ENCODE peak calls at places on chromosomes 11 and 22, in eight cellular contexts. W is lung; K is Peyer's patch; X is stomach; R is right atrium auricular region; Y is psoas muscle; T is body of pancreas; S is CD4-positive, alpha-beta T cell. B is an unnamed sample. For H3K27me3, the result is how much of the 10 kb centered on the place peaks cover.

GRCh38 chr22:27686534-27686933 is 115.0 kb downstream of the MN1 start:
- DNase-seq in Y (peak), S (no peak), K (no peak), X (peak), R (peak), W (no peak), T (peak), B (peak)

GRCh38 chr11:119099707-119100106 is 1.9 kb downstream of the DPAGT1 start:
- DNase-seq in S (no peak), Y (no peak), K (no peak), W (no peak), X (no peak), T (no peak), R (no peak), B (no peak)

GRCh38 chr11:114026355-114026754 is 33.2 kb upstream of the ZBTB16 start:
- DNase-seq in K (no peak), X (no peak), Y (no peak), T (no peak), S (no peak), W (no peak), R (no peak), B (no peak)

GRCh38 chr11:72226701-72227100 is 2.1 kb downstream of the INPPL1 start:
- DNase-seq in S (no peak), X (peak), Y (no peak), T (no peak), K (no peak), W (peak), R (no peak), B (no peak)

GRCh38 chr11:72263363-72263762 is 19.4 kb upstream of the PHOX2A start:
- DNase-seq in X (no peak), K (no peak), R (no peak), Y (no peak), W (no peak), T (no peak), S (no peak), B (no peak)

GRCh38 chr22:39136317-39136716 is 16.2 kb downstream of the CBX7 start:
- DNase-seq in T (no peak), K (no peak), Y (no peak), R (no peak), X (no peak), W (no peak), S (no peak), B (no peak)

GRCh38 chr11:126529037-126529436 is 173.6 kb downstream of the ST3GAL4 start:
- DNase-seq in R (no peak), S (no peak), W (no peak), K (peak), T (no peak), Y (no peak), X (no peak), B (no peak)

GRCh38 chr11:119433369-119433749 is 10.4 kb upstream of the THY1 start:
- DNase-seq in R (no peak), T (no peak), W (no peak), X (no peak), K (no peak), S (no peak), Y (no peak), B (no peak)

GRCh38 chr22:43515411-43515810 is 103.6 kb downstream of the MPPED1 start:
- DNase-seq in X (no peak), K (no peak), T (no peak), S (no peak), R (no peak), Y (no peak), W (no peak), B (no peak)

GRCh38 chr22:22201185-22201924 is 43.2 kb upstream of the VPREB1 start:
- DNase-seq in X (peak), R (no peak), T (peak), Y (no peak), K (no peak), S (peak), W (no peak), B (peak)

GRCh38 chr22:27970596-27971220 is 51.7 kb upstream of the PITPNB start:
- DNase-seq in R (no peak), X (no peak), Y (no peak), S (no peak), K (no peak), T (no peak), W (no peak), B (no peak)

GRCh38 chr11:130174642-130175041 is 15.1 kb downstream of the ST14 start:
- DNase-seq in W (no peak), X (no peak), K (no peak), R (no peak), Y (no peak), S (no peak), T (no peak), B (no peak)

GRCh38 chr11:129061466-129062194 is 119.0 kb upstream of the TP53AIP1 start:
- DNase-seq in X (no peak), T (no peak), S (no peak), R (no peak), Y (no peak), K (no peak), W (no peak), B (no peak)

GRCh38 chr11:83827520-83827919 is 541.4 kb upstream of the CCDC90B start:
- DNase-seq in W (no peak), T (no peak), S (no peak), Y (no peak), R (no peak), K (no peak), X (no peak), B (no peak)

GRCh38 chr11:35583126-35583525 is 35.1 kb upstream of the FJX1 start:
- DNase-seq in Y (no peak), R (no peak), K (no peak), X (no peak), W (no peak), S (no peak), T (no peak), B (no peak)

GRCh38 chr22:41910050-41910598 is 4.8 kb downstream of the SHISA8 start:
- DNase-seq in K (no peak), W (no peak), S (no peak), X (no peak), T (peak), Y (no peak), R (no peak), B (peak)

GRCh38 chr11:43976863-43977262 is 34.4 kb downstream of the C11orf96 start:
- DNase-seq in T (no peak), R (no peak), Y (no peak), S (no peak), K (no peak), X (no peak), W (no peak), B (no peak)

GRCh38 chr11:10498022-10498400 is 42.9 kb downstream of the AMPD3 start:
- DNase-seq in R (peak), Y (no peak), K (no peak), X (no peak), W (peak), T (no peak), S (no peak), B (no peak)

GRCh38 chr22:30282616-30283046 is 6.7 kb downstream of the CASTOR1 start:
- DNase-seq in T (no peak), Y (no peak), K (no peak), R (no peak), W (no peak), X (no peak), S (no peak), B (no peak)

GRCh38 chr11:7971846-7972245 is 6.6 kb upstream of the NLRP10 start:
- DNase-seq in X (no peak), R (no peak), S (no peak), T (no peak), Y (no peak), K (no peak), W (no peak), B (no peak)

GRCh38 chr11:10261821-10262220 is 32.2 kb downstream of the SBF2 start:
- DNase-seq in T (no peak), S (no peak), Y (no peak), W (no peak), K (no peak), X (no peak), R (no peak), B (no peak)

GRCh38 chr11:8206251-8207079 is 37.6 kb upstream of the RIC3 start:
- DNase-seq in W (no peak), Y (no peak), X (peak), K (no peak), T (peak), S (no peak), R (no peak), B (peak)

GRCh38 chr11:64186205-64187165 is 514 bp downstream of the STIP1 start:
- DNase-seq in Y (no peak), X (no peak), R (no peak), K (no peak), W (no peak), T (peak), S (peak), B (no peak)

GRCh38 chr11:97743205-97743742 is 1277.5 kb upstream of the CNTN5 start:
- DNase-seq in K (no peak), T (no peak), Y (no peak), R (no peak), X (no peak), W (no peak), S (no peak), B (no peak)

GRCh38 chr22:49417833-49418232 is 409.8 kb downstream of the BRD1 start:
- DNase-seq in S (no peak), T (no peak), Y (no peak), W (no peak), X (no peak), R (no peak), K (no peak), B (no peak)

GRCh38 chr22:26226538-26227297 is 57.5 kb downstream of the SEZ6L start:
- DNase-seq in S (no peak), X (no peak), K (no peak), R (no peak), T (no peak), Y (no peak), W (no peak), B (no peak)

GRCh38 chr11:31582697-31583096 is 73.1 kb downstream of the ELP4 start:
- DNase-seq in X (no peak), R (no peak), W (no peak), Y (no peak), K (no peak), T (no peak), S (no peak), B (no peak)
- H3K27ac ChIP-seq in X (no peak), R (no peak), W (no peak), Y (no peak), K (no peak), T (no peak), S (no peak), B (no peak)

GRCh38 chr11:94769897-94770296 is 1.7 kb downstream of the AMOTL1 start:
- DNase-seq in R (no peak), S (no peak), X (no peak), Y (peak), K (no peak), W (no peak), T (peak), B (no peak)
- H3K27me3 ChIP-seq in R (under half), S (half or more), X (under half), Y (under half), K (under half), W (under half), T (under half), B (under half)

GRCh38 chr11:34502949-34503348 is 10.6 kb downstream of the ELF5 start:
- DNase-seq in Y (no peak), K (no peak), W (no peak), R (no peak), X (no peak), S (no peak), T (no peak), B (no peak)
- TF ChIP-seq CTCF in Y (no peak), K (no peak), W (no peak), R (no peak), X (no peak), S (no peak), T (no peak), B (no peak)

DNA sequence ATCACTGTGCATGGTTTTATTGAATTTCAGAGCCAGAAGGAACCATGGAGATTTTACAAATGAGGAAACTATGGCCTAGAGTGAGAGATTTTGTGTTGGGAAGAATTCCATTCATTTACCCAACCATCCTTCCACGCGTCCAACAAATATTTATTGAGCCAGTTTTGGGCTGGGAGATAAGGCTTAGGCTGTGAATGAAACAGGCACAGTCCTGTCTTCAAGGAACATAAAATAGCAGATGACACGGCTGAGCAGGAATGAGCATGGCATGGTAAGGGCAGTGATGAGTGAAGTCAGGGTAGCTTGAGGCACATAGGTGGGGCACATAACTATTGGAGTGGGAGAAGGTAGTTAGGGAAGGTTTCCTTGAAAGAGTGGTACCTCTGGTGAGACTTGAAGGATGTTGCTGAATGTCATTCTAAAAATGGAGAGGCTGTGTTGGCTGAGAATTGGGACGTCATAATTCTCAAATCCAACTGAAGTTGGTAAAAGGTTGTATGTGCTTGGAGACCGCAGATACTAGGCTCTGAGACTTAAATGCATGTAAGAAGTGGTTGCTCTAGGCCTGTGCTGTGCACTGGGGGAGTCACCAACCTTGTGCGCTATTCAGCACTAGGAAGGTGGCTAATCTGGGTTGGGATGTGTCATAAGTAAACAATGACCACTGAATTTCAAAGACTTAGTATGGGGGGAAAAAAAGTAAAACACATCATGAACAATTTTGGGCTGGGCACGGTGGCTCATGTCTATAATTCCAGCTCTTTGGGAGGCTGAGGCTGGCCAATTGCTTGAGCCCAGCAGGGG is 51.8 kb downstream of the TEAD1 start:
- DNase-seq in X (no peak), S (no peak), Y (no peak), T (no peak), W (no peak), K (no peak), R (no peak), B (no peak)
- H3K27ac ChIP-seq in X (no peak), S (no peak), Y (peak), T (peak), W (no peak), K (no peak), R (no peak), B (no peak)

GRCh38 chr11:120689591-120689990 is 178.0 kb downstream of the GRIK4 start:
- DNase-seq in T (no peak), X (no peak), Y (no peak), R (no peak), W (no peak), S (no peak), K (no peak), B (no peak)

GRCh38 chr11:120682866-120683265 is 171.3 kb downstream of the GRIK4 start:
- DNase-seq in S (no peak), X (no peak), Y (no peak), K (no peak), R (no peak), T (no peak), W (no peak), B (no peak)

GRCh38 chr11:120690406-120690805 is 178.9 kb downstream of the GRIK4 start:
- DNase-seq in S (no peak), T (no peak), Y (no peak), R (no peak), W (no peak), K (no peak), X (no peak), B (no peak)

GRCh38 chr11:120686516-120686915 is 175.0 kb downstream of the GRIK4 start:
- DNase-seq in X (no peak), T (no peak), W (no peak), R (no peak), Y (no peak), S (no peak), K (no peak), B (no peak)

DNA sequence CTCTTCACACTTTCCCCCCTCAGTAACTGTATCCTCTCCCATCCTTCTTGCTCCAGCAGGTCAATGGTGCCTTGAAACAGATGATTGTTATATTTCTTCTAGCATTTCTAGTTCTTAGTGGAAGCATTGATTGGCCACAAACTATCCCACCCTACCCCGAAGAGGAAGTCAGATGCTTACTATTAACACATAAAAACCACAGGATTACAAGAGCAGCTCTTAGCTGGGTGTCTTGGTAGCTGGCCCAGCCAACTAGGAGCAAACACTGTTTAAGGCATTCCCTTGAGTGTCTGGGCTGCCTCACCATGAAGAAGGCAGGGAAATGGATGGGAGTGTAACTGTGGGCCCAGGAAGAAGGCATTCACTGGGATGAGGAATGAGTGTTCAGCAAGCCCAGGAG is 176.6 kb downstream of the GRIK4 start:
- DNase-seq in S (no peak), W (no peak), K (no peak), R (no peak), X (no peak), Y (no peak), T (no peak), B (no peak)
- H3K27me3 ChIP-seq in S (under half), W (under half), K (under half), R (under half), X (under half), Y (under half), T (under half), B (under half)

GRCh38 chr11:65434057-65434666 is 11.6 kb downstream of the NEAT1 start:
- DNase-seq in X (no peak), Y (no peak), T (no peak), R (peak), W (peak), K (no peak), S (no peak), B (no peak)

GRCh38 chr11:65433657-65434056 is 11.1 kb downstream of the NEAT1 start:
- DNase-seq in W (no peak), T (no peak), X (no peak), S (no peak), Y (no peak), K (peak), R (peak), B (no peak)

GRCh38 chr11:65432133-65432650 is 9.6 kb downstream of the NEAT1 start:
- DNase-seq in S (no peak), Y (no peak), X (no peak), T (no peak), R (no peak), K (no peak), W (no peak), B (no peak)

GRCh38 chr11:65431452-65432132 is 9.0 kb downstream of the NEAT1 start:
- DNase-seq in T (no peak), R (peak), Y (no peak), X (no peak), W (no peak), K (no peak), S (no peak), B (no peak)

DNA sequence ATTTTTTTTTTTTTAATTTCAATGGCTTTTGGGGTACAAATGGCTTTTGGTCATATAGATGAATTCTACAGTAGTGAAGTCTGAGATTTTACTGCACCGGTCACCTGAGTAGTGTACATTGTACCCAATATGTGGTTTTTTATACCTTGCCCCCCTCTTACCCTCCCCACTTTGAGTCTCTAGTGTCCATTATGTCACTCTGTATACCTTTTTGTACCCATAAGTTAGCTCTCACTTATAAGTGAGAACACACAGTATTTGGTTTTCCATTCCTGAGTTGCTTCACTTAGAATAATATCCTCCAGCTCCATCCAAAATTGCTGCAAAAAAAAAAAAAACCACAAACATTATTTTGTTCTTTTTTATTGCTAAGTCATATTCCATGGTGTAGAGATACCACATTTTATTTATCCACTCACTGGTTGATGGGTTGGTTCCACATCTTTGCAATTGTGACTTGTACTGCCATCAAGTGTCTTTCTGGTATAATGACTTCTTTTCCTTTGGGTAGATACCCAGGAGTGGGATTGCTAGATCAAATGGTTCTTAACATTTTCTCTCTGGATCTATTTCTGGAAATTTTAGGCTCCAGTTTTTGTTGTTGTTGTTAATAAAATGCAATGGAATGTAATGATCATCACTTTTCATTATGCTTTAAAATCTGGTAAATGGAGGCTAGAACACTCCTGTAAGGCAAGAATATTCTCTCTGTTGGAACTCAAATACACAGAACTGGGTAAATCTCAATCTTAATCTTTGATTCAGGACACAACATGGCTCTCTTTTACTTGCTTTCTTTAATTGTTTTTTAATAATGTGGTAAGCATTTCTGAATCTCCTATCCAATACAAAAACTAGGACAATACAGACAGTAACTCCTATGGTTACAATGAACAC is 10.3 kb downstream of the NEAT1 start:
- DNase-seq in T (no peak), K (no peak), R (no peak), S (no peak), W (no peak), Y (no peak), X (no peak), B (no peak)
- TF ChIP-seq CTCF in T (no peak), K (peak), R (no peak), S (peak), W (peak), Y (peak), X (no peak), B (peak)